ENCODE peak calls at places on chromosomes 1 and 21, in five cellular contexts. F is GM06990, Q is ovary, R is heart left ventricle, S is GM13977. D is an unnamed sample.

GRCh38 chr21:35045539-35046222 is 3.4 kb downstream of the RUNX1 start:
- DNase-seq in Q (no peak), S (no peak), F (peak; percentile 35), R (no peak), D (no peak)

GRCh38 chr1:2253036-2253796 is 25.1 kb downstream of the SKI start:
- DNase-seq in R (no peak), S (no peak), F (no peak), Q (no peak), D (no peak)

GRCh38 chr1:37752583-37753471 is 12.1 kb downstream of the EPHA10 start:
- DNase-seq in Q (no peak), S (peak; percentile 84), R (no peak), F (peak; percentile 50), D (peak; percentile 71)

GRCh38 chr1:156833598-156833997 is 16.9 kb upstream of the SH2D2A start:
- DNase-seq in R (no peak), Q (no peak), F (no peak), S (peak; percentile 5), D (no peak)

GRCh38 chr1:92944901-92945747 is 16.1 kb downstream of the DIPK1A start:
- DNase-seq in R (no peak), S (no peak), Q (no peak), F (no peak), D (no peak)

GRCh38 chr1:7687411-7687810 is 83.7 kb upstream of the VAMP3 start:
- DNase-seq in S (no peak), Q (no peak), F (no peak), R (no peak), D (no peak)

GRCh38 chr1:101438359-101438758 is 201.5 kb downstream of the S1PR1 start:
- DNase-seq in R (no peak), F (no peak), S (no peak), Q (no peak), D (peak; percentile 38)

GRCh38 chr1:212728606-212729005 is 29.0 kb upstream of the BATF3 start:
- DNase-seq in F (no peak), R (no peak), Q (no peak), S (no peak), D (no peak)

GRCh38 chr1:185694081-185694480 is 40.1 kb upstream of the HMCN1 start:
- DNase-seq in F (peak; percentile 24), S (peak; percentile 12), Q (no peak), R (peak; percentile 34), D (peak; percentile 32)

GRCh38 chr1:201022824-201023516 is 544 bp downstream of the KIF21B start:
- DNase-seq in R (no peak), F (peak; percentile 46), S (no peak), Q (no peak), D (no peak)

GRCh38 chr1:55725378-55725777 is 510.2 kb upstream of the USP24 start:
- DNase-seq in R (no peak), Q (no peak), S (no peak), F (no peak), D (no peak)

GRCh38 chr1:55033215-55033614 is 6.1 kb upstream of the PCSK9 start:
- DNase-seq in F (no peak), S (no peak), R (no peak), Q (no peak), D (no peak)

GRCh38 chr1:200342511-200343400 is 67.1 kb downstream of the ZNF281 start:
- DNase-seq in S (no peak), Q (no peak), F (no peak), R (no peak), D (no peak)

GRCh38 chr1:227124461-227124860 is 184.4 kb downstream of the COQ8A start:
- DNase-seq in F (no peak), Q (no peak), S (no peak), R (no peak), D (no peak)

GRCh38 chr1:220189750-220190347 is 82.4 kb downstream of the RAB3GAP2 start:
- DNase-seq in S (peak; percentile 13), R (no peak), F (no peak), Q (no peak), D (peak; percentile 19)

GRCh38 chr21:14056771-14057191 is 154.0 kb downstream of the LIPI start:
- DNase-seq in R (no peak), Q (no peak), S (no peak), F (no peak), D (no peak)

GRCh38 chr1:230743874-230744273 is 3.3 kb upstream of the CAPN9 start:
- DNase-seq in R (no peak), F (no peak), Q (no peak), S (no peak), D (no peak)

GRCh38 chr21:43916691-43917514 is 51.9 kb downstream of the AGPAT3 start:
- DNase-seq in F (peak; percentile 76), S (peak; percentile 86), Q (peak; percentile 37), R (no peak), D (peak; percentile 75)

GRCh38 chr1:85330711-85331290 is 54.4 kb upstream of the BCL10 start:
- DNase-seq in R (peak; percentile 75), S (no peak), Q (no peak), F (no peak), D (no peak)

GRCh38 chr1:85134583-85135455 is 66.0 kb downstream of the SYDE2 start:
- DNase-seq in R (no peak), Q (no peak), S (no peak), F (no peak), D (no peak)

GRCh38 chr1:39170731-39171375 is 33.6 kb upstream of the MACF1 start:
- DNase-seq in Q (no peak), R (no peak), S (no peak), F (no peak), D (no peak)

GRCh38 chr1:41700581-41700980 is 216.1 kb upstream of the EDN2 start:
- DNase-seq in F (no peak), S (no peak), R (no peak), Q (no peak), D (no peak)

GRCh38 chr1:88022507-88022906 is 661.6 kb upstream of the PKN2 start:
- DNase-seq in F (no peak), S (no peak), Q (no peak), R (no peak), D (no peak)

GRCh38 chr1:168430348-168430747 is 113.4 kb downstream of the XCL2 start:
- DNase-seq in S (no peak), R (peak; percentile 38), F (no peak), Q (no peak), D (no peak)

GRCh38 chr1:228000836-228001563 is 5.8 kb upstream of the WNT3A start:
- DNase-seq in Q (no peak), F (no peak), R (no peak), S (no peak), D (peak; percentile 8)

GRCh38 chr1:206074839-206075238 is 21.9 kb downstream of the RHEX start:
- DNase-seq in S (no peak), F (no peak), R (no peak), Q (no peak), D (no peak)
- TF ChIP-seq CTCF in S (no peak), F (no peak), R (no peak), Q (no peak), D (no peak)

GRCh38 chr1:119447344-119447743 is 32.4 kb downstream of the HSD3B2 start:
- DNase-seq in S (no peak), Q (no peak), F (no peak), R (no peak), D (no peak)

GRCh38 chr1:119451158-119451557 is 36.2 kb downstream of the HSD3B2 start:
- DNase-seq in R (no peak), F (no peak), S (no peak), Q (no peak), D (no peak)

GRCh38 chr1:119448112-119448511 is 33.2 kb downstream of the HSD3B2 start:
- DNase-seq in R (no peak), S (no peak), Q (no peak), F (no peak), D (no peak)

GRCh38 chr1:119452085-119452484 is 37.1 kb downstream of the HSD3B2 start:
- DNase-seq in F (no peak), R (no peak), S (no peak), Q (no peak), D (no peak)

GRCh38 chr1:119449964-119450363 is 35.0 kb downstream of the HSD3B2 start:
- DNase-seq in R (no peak), F (no peak), S (no peak), Q (no peak), D (no peak)
- TF ChIP-seq CTCF in R (no peak), F (no peak), S (no peak), Q (no peak), D (no peak)

DNA sequence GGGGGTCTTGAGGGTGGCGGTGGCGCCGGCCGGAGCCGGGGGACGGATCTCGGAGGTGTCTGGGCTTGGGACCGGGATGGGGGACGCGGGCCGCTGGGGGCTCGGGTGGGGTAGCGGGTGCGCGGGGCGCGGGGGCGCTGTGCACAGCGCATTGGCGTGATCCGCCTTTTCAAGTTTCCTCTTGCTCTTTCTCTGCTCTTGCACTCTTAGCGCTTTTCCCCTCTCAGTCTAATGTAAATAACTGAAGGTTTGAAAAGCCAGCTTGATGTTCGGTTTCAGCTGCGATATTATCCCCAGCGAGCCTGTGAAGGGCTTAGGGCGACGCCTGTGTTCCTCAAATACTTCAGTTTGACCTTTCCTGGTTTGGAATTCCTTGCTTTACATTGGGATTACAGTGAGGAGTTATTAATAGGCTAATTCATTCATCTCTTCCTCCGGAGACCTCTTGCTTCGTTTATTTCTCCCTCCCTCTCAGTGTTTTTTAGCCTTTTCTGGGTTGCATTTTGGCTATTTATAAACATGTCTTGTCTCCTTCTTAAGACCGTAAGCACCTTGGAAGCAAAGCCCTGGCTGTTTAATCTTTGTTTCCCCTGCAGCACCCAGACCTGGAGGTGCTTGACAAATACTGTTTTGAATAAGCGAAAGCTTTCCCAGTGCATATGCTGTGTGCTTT is 673 bp downstream of the RAB4A start:
- DNase-seq in S (peak; percentile 52), Q (no peak), R (no peak), F (no peak), D (peak; percentile 52)
- TF ChIP-seq CTCF in S (no peak), Q (no peak), R (no peak), F (peak; percentile 44), D (no peak)

GRCh38 chr1:153658400-153659174 is at the start of gene SNAPIN:
- DNase-seq in F (peak; percentile 94), Q (peak; percentile 93), S (peak; percentile 91), R (peak; percentile 93), D (peak; percentile 93)
- TF ChIP-seq CTCF in F (no peak), Q (no peak), S (no peak), R (peak; percentile 10), D (no peak)

GRCh38 chr1:107789817-107790609 is 175.0 kb downstream of the VAV3 start:
- DNase-seq in S (no peak), R (no peak), F (no peak), Q (no peak), D (no peak)

GRCh38 chr1:107788189-107788588 is 176.8 kb downstream of the VAV3 start:
- DNase-seq in Q (no peak), R (no peak), S (no peak), F (no peak), D (no peak)

GRCh38 chr1:107785506-107786213 is 179.3 kb downstream of the VAV3 start:
- DNase-seq in Q (no peak), R (no peak), F (no peak), S (no peak), D (no peak)

GRCh38 chr1:107786214-107786842 is 178.7 kb downstream of the VAV3 start:
- DNase-seq in F (no peak), R (no peak), Q (no peak), S (no peak), D (no peak)

DNA sequence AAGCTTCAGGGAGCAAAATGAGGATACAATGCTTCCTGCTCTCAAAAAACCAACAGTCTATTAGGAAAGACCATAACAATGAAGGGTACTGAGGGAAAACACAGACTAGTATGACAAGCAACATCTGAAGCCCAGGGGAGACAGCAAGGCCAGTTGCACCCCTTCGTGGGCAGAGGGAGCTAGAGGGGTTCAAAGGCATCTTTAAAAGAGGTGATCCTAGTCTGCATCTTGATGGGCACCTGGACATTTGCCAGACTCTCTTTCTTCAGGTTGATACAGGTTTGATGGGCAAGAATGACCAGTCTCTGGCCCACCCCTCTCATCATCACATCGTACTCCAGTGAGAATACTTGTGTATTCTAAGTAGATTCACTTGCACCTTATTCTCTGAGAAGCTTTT is 177.7 kb downstream of the VAV3 start:
- DNase-seq in F (no peak), Q (no peak), S (no peak), R (no peak), D (no peak)
- TF ChIP-seq CTCF in F (peak; percentile 64), Q (no peak), S (peak; percentile 42), R (no peak), D (peak; percentile 38)